ENCODE peak calls at places on chromosomes 12 and 14, in nine cellular contexts. O is left ventricle myocardium inferior, Z is heart left ventricle, A is uterus, F is A673, R is stomach, B is neural progenitor cell, G is fibroblast of lung, L is prostate gland. X is an unnamed sample.

GRCh38 chr12:51191516-51192283 is 18.8 kb upstream of the TFCP2 start:
- DNase-seq in O (no peak), Z (no peak), A (no peak), F (no peak), R (no peak), B (no peak), G (no peak), L (no peak), X (no peak)

GRCh38 chr12:26867084-26867483 is 34.1 kb upstream of the ITPR2 start:
- DNase-seq in O (no peak), Z (no peak), A (no peak), F (no peak), R (no peak), B (no peak), G (no peak), L (no peak), X (no peak)

GRCh38 chr14:54692261-54692861 is 125.4 kb downstream of the SAMD4A start:
- DNase-seq in O (no peak), Z (no peak), A (no peak), F (no peak), R (no peak), B (no peak), G (no peak), L (no peak), X (peak)

GRCh38 chr12:50569876-50570275 is 65.1 kb downstream of the DIP2B start:
- DNase-seq in O (no peak), Z (no peak), A (no peak), F (no peak), R (no peak), B (no peak), G (no peak), L (no peak), X (peak)

GRCh38 chr12:26034371-26035142 is 76.1 kb downstream of the RASSF8 start:
- DNase-seq in O (no peak), Z (no peak), A (no peak), F (no peak), R (no peak), B (no peak), G (peak), L (no peak), X (peak)

GRCh38 chr14:60760648-60761364 is 26.2 kb downstream of the MNAT1 start:
- DNase-seq in O (no peak), Z (no peak), A (no peak), F (no peak), R (no peak), B (no peak), G (no peak), L (no peak), X (no peak)

GRCh38 chr12:84793558-84794367 is 118.8 kb downstream of the SLC6A15 start:
- DNase-seq in O (no peak), Z (no peak), A (no peak), F (no peak), R (no peak), B (no peak), G (peak), L (no peak), X (peak)

GRCh38 chr12:100845095-100845494 is 50.5 kb downstream of the ANO4 start:
- DNase-seq in O (no peak), Z (no peak), A (no peak), F (peak), R (no peak), B (no peak), G (no peak), L (no peak), X (peak)

GRCh38 chr12:6828671-6829531 is 694 bp downstream of the P3H3 start:
- DNase-seq in O (peak), Z (peak), A (peak), F (peak), R (peak), B (peak), G (peak), L (peak), X (peak)

GRCh38 chr12:68358532-68359485 is 26.6 kb upstream of the MDM1 start:
- DNase-seq in O (no peak), Z (no peak), A (peak), F (peak), R (peak), B (peak), G (peak), L (peak), X (peak)

GRCh38 chr12:105841880-105842279 is 296.9 kb downstream of the NUAK1 start:
- DNase-seq in O (no peak), Z (no peak), A (no peak), F (no peak), R (no peak), B (no peak), G (peak), L (no peak), X (no peak)

GRCh38 chr14:75917322-75918251 is 64.2 kb downstream of the TGFB3 start:
- DNase-seq in O (no peak), Z (no peak), A (no peak), F (no peak), R (no peak), B (peak), G (no peak), L (no peak), X (no peak)

GRCh38 chr14:99821519-99822165 is 28.4 kb downstream of the EML1 start:
- DNase-seq in O (no peak), Z (no peak), A (peak), F (no peak), R (no peak), B (no peak), G (peak), L (no peak), X (peak)

GRCh38 chr12:62977879-62978278 is 42.9 kb upstream of the PPM1H start:
- DNase-seq in O (no peak), Z (no peak), A (no peak), F (no peak), R (no peak), B (no peak), G (no peak), L (no peak), X (no peak)

GRCh38 chr12:82730832-82731497 is 44.3 kb downstream of the TMTC2 start:
- DNase-seq in O (no peak), Z (no peak), A (no peak), F (peak), R (no peak), B (no peak), G (peak), L (no peak), X (peak)

GRCh38 chr12:78470354-78471195 is 394.0 kb upstream of the SYT1 start:
- DNase-seq in O (no peak), Z (no peak), A (no peak), F (peak), R (no peak), B (peak), G (peak), L (peak), X (peak)

GRCh38 chr12:1534708-1535107 is 59.7 kb downstream of the FBXL14 start:
- DNase-seq in O (no peak), Z (no peak), A (no peak), F (no peak), R (no peak), B (no peak), G (no peak), L (no peak), X (no peak)

GRCh38 chr12:93894391-93895095 is 217.4 kb downstream of the CRADD start:
- DNase-seq in O (peak), Z (peak), A (peak), F (peak), R (no peak), B (no peak), G (peak), L (peak), X (peak)

GRCh38 chr14:76997257-76997970 is 31.1 kb downstream of the IRF2BPL start:
- DNase-seq in O (no peak), Z (no peak), A (no peak), F (no peak), R (no peak), B (peak), G (no peak), L (no peak), X (no peak)

GRCh38 chr14:34554540-34555250 is 15.2 kb upstream of the EAPP start:
- DNase-seq in O (no peak), Z (no peak), A (no peak), F (peak), R (peak), B (no peak), G (peak), L (no peak), X (no peak)

GRCh38 chr14:93379841-93380240 is 32.9 kb downstream of the COX8C start:
- DNase-seq in O (no peak), Z (no peak), A (no peak), F (no peak), R (no peak), B (no peak), G (no peak), L (no peak), X (no peak)

GRCh38 chr12:6771091-6771495 is 1.2 kb upstream of the LAG3 start:
- DNase-seq in O (no peak), Z (no peak), A (peak), F (no peak), R (no peak), B (no peak), G (no peak), L (no peak), X (peak)

GRCh38 chr12:29320295-29321090 is 60.5 kb downstream of the ERGIC2 start:
- DNase-seq in O (no peak), Z (no peak), A (no peak), F (no peak), R (no peak), B (no peak), G (peak), L (no peak), X (peak)

GRCh38 chr12:57340104-57340503 is 89.1 kb upstream of the STAC3 start:
- DNase-seq in O (peak), Z (peak), A (peak), F (peak), R (peak), B (peak), G (peak), L (peak), X (peak)

GRCh38 chr14:72906879-72907278 is 13.0 kb upstream of the DPF3 start:
- DNase-seq in O (no peak), Z (no peak), A (no peak), F (peak), R (no peak), B (no peak), G (no peak), L (no peak), X (no peak)

GRCh38 chr14:101246894-101247853 is 314.1 kb upstream of the DIO3 start:
- DNase-seq in O (no peak), Z (no peak), A (no peak), F (no peak), R (peak), B (no peak), G (no peak), L (no peak), X (no peak)

GRCh38 chr14:50037837-50038236 is 78.5 kb downstream of the VCPKMT start:
- DNase-seq in O (no peak), Z (peak), A (peak), F (no peak), R (no peak), B (no peak), G (no peak), L (no peak), X (no peak)

GRCh38 chr14:83419420-83419819 is 1885.8 kb upstream of the SEL1L start:
- DNase-seq in O (no peak), Z (no peak), A (no peak), F (no peak), R (no peak), B (no peak), G (no peak), L (no peak), X (no peak)

GRCh38 chr12:66003951-66004350 is 126.6 kb downstream of the LLPH start:
- DNase-seq in O (no peak), Z (no peak), A (no peak), F (no peak), R (no peak), B (no peak), G (no peak), L (no peak), X (no peak)

GRCh38 chr12:66002812-66003211 is 127.7 kb downstream of the LLPH start:
- DNase-seq in O (no peak), Z (no peak), A (no peak), F (no peak), R (no peak), B (no peak), G (no peak), L (no peak), X (peak)

GRCh38 chr12:66000958-66001357 is 129.6 kb downstream of the LLPH start:
- DNase-seq in O (no peak), Z (no peak), A (no peak), F (no peak), R (no peak), B (no peak), G (no peak), L (no peak), X (no peak)

GRCh38 chr12:66008985-66009384 is 121.6 kb downstream of the LLPH start:
- DNase-seq in O (no peak), Z (no peak), A (no peak), F (no peak), R (no peak), B (no peak), G (no peak), L (no peak), X (no peak)

DNA sequence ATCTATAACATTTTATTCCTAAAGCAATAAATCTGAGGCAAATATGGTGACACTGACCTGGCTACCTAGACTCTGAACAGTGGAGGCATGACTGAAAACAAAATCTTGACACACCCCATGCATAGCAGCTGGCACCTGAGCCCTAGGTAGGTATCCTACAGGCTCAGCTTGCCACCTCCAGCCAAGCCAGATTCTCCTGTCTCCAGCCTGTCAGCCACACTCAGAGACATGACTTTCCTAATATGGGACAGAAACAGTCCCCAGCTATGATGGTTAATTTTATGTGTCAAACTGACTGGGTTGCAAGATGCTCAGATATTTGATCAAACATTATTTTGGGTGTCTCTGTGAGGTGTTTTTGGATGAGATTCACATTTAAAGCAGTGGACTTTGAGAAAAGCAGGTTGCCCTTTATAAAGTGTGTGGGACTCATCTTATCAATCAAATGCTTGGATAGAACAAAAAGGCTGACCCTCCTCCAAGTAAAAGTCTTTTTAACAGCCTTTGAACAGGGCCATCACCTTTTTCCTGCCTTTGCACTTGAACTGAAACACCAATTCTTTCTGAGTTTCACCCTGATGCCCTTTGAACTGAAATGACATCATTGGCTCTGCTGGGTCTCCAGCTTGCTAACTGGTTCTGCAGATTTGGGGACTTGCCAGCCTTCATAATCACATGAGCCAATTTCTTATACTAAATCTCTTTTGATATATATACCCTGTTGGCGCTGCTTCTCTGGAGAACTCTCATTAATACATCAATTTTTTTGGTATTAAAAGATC is 125.4 kb downstream of the LLPH start:
- DNase-seq in O (no peak), Z (no peak), A (no peak), F (no peak), R (no peak), B (no peak), G (no peak), L (no peak), X (no peak)
- TF ChIP-seq CTCF in O (no peak), Z (no peak), A (no peak), F (no peak), R (no peak), B (no peak), G (no peak), L (no peak), X (no peak)

DNA sequence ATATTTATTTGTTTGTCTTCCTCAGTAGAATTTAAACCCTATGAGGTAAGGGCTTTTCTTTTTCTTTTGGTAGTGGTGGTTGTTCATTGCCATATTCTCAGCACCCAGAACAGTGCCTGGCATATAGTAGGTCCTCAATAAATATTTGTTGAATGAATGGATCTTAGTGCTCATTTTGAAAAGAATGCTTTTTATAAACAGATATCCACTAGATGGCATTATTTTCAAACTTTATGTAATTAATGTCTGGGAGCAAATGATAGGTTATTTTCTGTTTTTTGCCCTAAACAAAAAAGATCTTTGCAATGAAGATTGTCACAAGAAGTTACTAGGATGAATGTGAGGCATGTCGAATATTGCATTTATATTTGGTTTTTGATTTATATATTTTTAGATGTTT is 64.1 kb downstream of the RAD51B start:
- DNase-seq in O (no peak), Z (no peak), A (no peak), F (peak), R (no peak), B (no peak), G (peak), L (no peak), X (peak)
- TF ChIP-seq CTCF in O (peak), Z (peak), A (peak), F (peak), R (peak), B (peak), G (peak), L (peak), X (peak)

DNA sequence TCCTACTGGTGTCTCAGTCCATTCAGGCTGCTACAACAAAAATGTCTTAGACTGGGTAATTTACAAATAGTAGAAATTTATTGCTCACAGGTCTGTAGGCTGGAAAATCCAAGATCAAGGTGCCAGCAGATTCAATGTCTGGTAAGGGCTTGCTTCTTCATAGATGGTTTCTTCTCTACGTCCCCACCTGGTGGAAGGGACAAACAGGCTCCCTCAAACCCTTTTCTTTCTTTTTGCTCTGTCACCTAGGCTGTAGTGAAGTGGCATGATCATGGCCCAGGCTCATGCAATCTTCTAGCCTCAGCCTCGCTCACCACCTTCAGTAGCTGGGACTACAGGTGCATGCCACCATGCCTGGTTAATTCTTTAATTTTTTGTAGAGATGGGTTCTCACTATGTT is 106.8 kb upstream of the RPH3A start:
- DNase-seq in O (no peak), Z (no peak), A (no peak), F (no peak), R (no peak), B (no peak), G (no peak), L (no peak), X (no peak)
- TF ChIP-seq CTCF in O (no peak), Z (no peak), A (no peak), F (no peak), R (no peak), B (no peak), G (no peak), L (no peak), X (no peak)

GRCh38 chr14:30445852-30446251 is 113.1 kb upstream of the G2E3 start:
- DNase-seq in O (no peak), Z (no peak), A (no peak), F (no peak), R (no peak), B (no peak), G (no peak), L (no peak), X (no peak)

GRCh38 chr14:30445394-30445793 is 113.6 kb upstream of the G2E3 start:
- DNase-seq in O (no peak), Z (no peak), A (no peak), F (no peak), R (no peak), B (peak), G (no peak), L (no peak), X (no peak)

GRCh38 chr14:30440986-30441385 is 118.0 kb upstream of the G2E3 start:
- DNase-seq in O (no peak), Z (no peak), A (no peak), F (no peak), R (no peak), B (no peak), G (no peak), L (no peak), X (no peak)

GRCh38 chr14:30444451-30444850 is 114.5 kb upstream of the G2E3 start:
- DNase-seq in O (no peak), Z (no peak), A (no peak), F (no peak), R (no peak), B (no peak), G (no peak), L (no peak), X (no peak)

DNA sequence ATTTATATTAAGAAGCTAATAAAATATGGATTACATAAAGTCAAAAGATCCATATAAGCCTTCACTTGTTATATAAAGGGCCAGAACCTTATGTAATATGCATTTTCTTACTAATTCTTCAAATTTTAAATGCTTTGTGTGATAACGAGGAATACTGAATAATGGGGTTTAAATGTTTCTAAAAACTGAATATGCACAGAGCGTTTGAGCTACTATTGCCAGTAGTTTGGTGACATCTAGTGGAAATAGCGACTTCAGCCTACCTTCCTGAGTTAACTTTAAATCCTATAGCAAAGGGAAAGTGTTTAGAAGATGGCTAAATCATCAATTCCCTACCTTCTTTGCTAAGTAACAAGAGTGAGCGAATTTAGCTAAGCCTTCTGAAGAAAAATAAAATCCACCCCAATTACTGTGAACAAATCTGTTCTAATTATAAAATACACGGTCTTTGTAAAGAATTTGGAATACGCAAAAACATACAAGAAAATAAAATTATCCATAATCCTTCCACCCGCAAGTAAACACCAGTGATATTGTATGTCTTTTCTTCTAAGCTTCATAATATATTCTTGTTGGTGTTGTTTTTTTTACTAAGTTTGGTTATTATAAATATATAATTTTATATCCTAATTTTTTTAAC is 115.5 kb upstream of the G2E3 start:
- DNase-seq in O (no peak), Z (no peak), A (no peak), F (peak), R (no peak), B (peak), G (peak), L (no peak), X (peak)
- TF ChIP-seq CTCF in O (peak), Z (peak), A (no peak), F (peak), R (no peak), B (peak), G (peak), L (peak), X (peak)

DNA sequence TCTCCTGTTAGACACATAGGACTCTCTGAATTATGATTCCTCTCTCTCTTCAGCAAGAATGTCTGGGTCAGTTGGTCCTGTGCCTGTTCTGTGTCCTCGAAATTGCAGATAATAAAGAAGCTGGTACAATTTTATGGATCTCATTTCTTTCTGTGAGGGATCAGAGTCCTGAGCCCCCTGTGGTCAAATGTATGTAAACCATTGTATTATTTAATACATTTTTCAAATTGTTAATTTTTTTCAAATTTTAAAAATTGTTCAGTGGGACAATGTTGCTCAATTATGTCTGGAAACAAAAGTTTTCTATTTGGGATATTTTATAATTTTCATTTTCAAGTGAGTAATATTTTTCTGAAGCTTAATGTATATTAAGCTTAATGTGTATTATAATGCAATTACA is 513.5 kb downstream of the CCER1 start:
- DNase-seq in O (no peak), Z (no peak), A (no peak), F (no peak), R (no peak), B (no peak), G (no peak), L (no peak), X (no peak)
- TF ChIP-seq CTCF in O (no peak), Z (no peak), A (no peak), F (no peak), R (no peak), B (no peak), G (no peak), L (no peak), X (no peak)

GRCh38 chr12:39692258-39692853 is 72.8 kb upstream of the ABCD2 start:
- DNase-seq in O (no peak), Z (no peak), A (no peak), F (peak), R (no peak), B (no peak), G (peak), L (no peak), X (peak)
- TF ChIP-seq CTCF in O (peak), Z (peak), A (peak), F (peak), R (peak), B (peak), G (no peak), L (peak), X (peak)

GRCh38 chr12:53211476-53212381 is 4.7 kb upstream of the ITGB7 start:
- DNase-seq in O (no peak), Z (no peak), A (no peak), F (no peak), R (no peak), B (peak), G (no peak), L (no peak), X (no peak)
- TF ChIP-seq CTCF in O (peak), Z (no peak), A (no peak), F (peak), R (no peak), B (peak), G (peak), L (no peak), X (peak)